ENCODE peak calls at places on chromosomes 3 and 15, in four cellular contexts. M is fibroblast of pulmonary artery, D is T-cell, V is B cell. K is an unnamed sample.

GRCh38 chr3:47004369-47005211 is 25.1 kb downstream of the NBEAL2 start:
- DNase-seq in M (no peak), D (no peak), V (no peak), K (no peak)

GRCh38 chr15:38714309-38715072 is 149.9 kb upstream of the RASGRP1 start:
- DNase-seq in M (peak; percentile 94), D (no peak), V (no peak), K (no peak)

GRCh38 chr3:156449712-156450574 is 105.0 kb downstream of the SSR3 start:
- DNase-seq in M (peak; percentile 62), D (no peak), V (peak; percentile 6), K (peak; percentile 10)

GRCh38 chr3:30282052-30282708 is 324.2 kb upstream of the TGFBR2 start:
- DNase-seq in M (peak; percentile 87), D (no peak), V (no peak), K (no peak)

GRCh38 chr15:50653156-50653743 is 33.3 kb downstream of the TRPM7 start:
- DNase-seq in M (no peak), D (no peak), V (no peak), K (no peak)

GRCh38 chr3:19866751-19867347 is 67.2 kb downstream of the EFHB start:
- DNase-seq in M (peak; percentile 78), D (no peak), V (peak; percentile 74), K (peak; percentile 25)

GRCh38 chr15:58182460-58183163 is 44.4 kb downstream of the AQP9 start:
- DNase-seq in M (peak; percentile 71), D (no peak), V (peak; percentile 6), K (no peak)

GRCh38 chr3:34504755-34505154 is 706.3 kb downstream of the PDCD6IP start:
- DNase-seq in M (peak; percentile 1), D (no peak), V (no peak), K (no peak)

GRCh38 chr3:191762323-191762960 is 301.5 kb downstream of the PYDC2 start:
- DNase-seq in M (peak; percentile 85), D (no peak), V (no peak), K (no peak)

GRCh38 chr3:126261037-126261436 is 80.7 kb upstream of the ALDH1L1 start:
- DNase-seq in M (peak; percentile 81), D (no peak), V (no peak), K (no peak)

GRCh38 chr15:82649226-82649999 is 2.2 kb upstream of the CPEB1 start:
- DNase-seq in M (no peak), D (no peak), V (no peak), K (no peak)

K was measured in CD4-positive, alpha-beta memory T cell.